ENCODE peak calls at places on chromosomes 2 and 18, in nine cellular contexts. V is breast epithelium, B is transverse colon, I is GM12891, F is sigmoid colon, C is K562, N is GM12892, U is stomach, O is H1. S is an unnamed sample.

GRCh38 chr2:196252408-196253114 is 81.2 kb upstream of the STK17B start:
- DNase-seq in N (no peak), O (no peak), V (no peak), F (no peak), U (no peak), I (no peak), B (no peak), C (no peak), S (no peak)

GRCh38 chr2:47724221-47724981 is 58.5 kb upstream of the MSH6 start:
- DNase-seq in F (no peak), N (no peak), U (no peak), I (no peak), O (no peak), B (peak), C (no peak), V (no peak), S (peak)

GRCh38 chr2:156436477-156437085 is 402 bp downstream of the GPD2 start:
- DNase-seq in O (no peak), V (no peak), I (no peak), C (no peak), B (peak), U (peak), F (no peak), N (peak), S (no peak)

GRCh38 chr2:168858146-168858545 is 32.1 kb downstream of the SPC25 start:
- DNase-seq in C (no peak), I (no peak), F (no peak), O (no peak), B (no peak), V (no peak), U (no peak), N (no peak), S (no peak)

GRCh38 chr2:143716527-143716926 is 587.3 kb downstream of the ARHGAP15 start:
- DNase-seq in C (no peak), B (no peak), O (no peak), U (no peak), I (no peak), V (no peak), F (no peak), N (no peak), S (no peak)

GRCh38 chr2:63926800-63927199 is 85.1 kb downstream of the UGP2 start:
- DNase-seq in I (no peak), N (no peak), C (no peak), V (no peak), F (no peak), B (no peak), O (no peak), U (no peak), S (no peak)

GRCh38 chr2:138087761-138088602 is 123.7 kb downstream of the HNMT start:
- DNase-seq in N (no peak), B (no peak), F (no peak), V (no peak), U (no peak), C (no peak), I (no peak), O (no peak), S (no peak)

GRCh38 chr2:231128541-231128940 is 3.7 kb upstream of the HTR2B start:
- DNase-seq in I (no peak), B (no peak), U (no peak), C (no peak), F (no peak), N (no peak), O (no peak), V (no peak), S (no peak)

GRCh38 chr2:66462196-66462825 is 27.4 kb downstream of the MEIS1 start:
- DNase-seq in C (no peak), F (no peak), N (no peak), V (no peak), B (no peak), U (no peak), I (no peak), O (no peak), S (no peak)

GRCh38 chr2:120384486-120385354 is 38.8 kb downstream of the INHBB start:
- DNase-seq in F (peak), O (no peak), V (no peak), U (no peak), B (no peak), I (no peak), C (no peak), N (no peak), S (peak)

GRCh38 chr2:238692562-238692961 is 155.3 kb upstream of the TWIST2 start:
- DNase-seq in B (no peak), I (no peak), N (no peak), F (no peak), O (no peak), U (no peak), C (no peak), V (no peak), S (no peak)

GRCh38 chr2:85577386-85578242 is at the start of gene VAMP8:
- DNase-seq in F (no peak), C (peak), B (peak), V (peak), I (no peak), U (peak), N (peak), O (peak), S (peak)
- TF ChIP-seq POLR2AphosphoS5 in F (no peak), C (peak), B (peak), V (no peak), I (peak), U (peak), N (peak), O (no peak), S (peak)

GRCh38 chr2:175167792-175168563 is at the start of gene ATF2:
- DNase-seq in N (peak), C (peak), V (peak), O (peak), I (peak), B (peak), F (peak), U (peak), S (peak)
- TF ChIP-seq POLR2A in N (peak), C (peak), V (peak), O (peak), I (peak), B (peak), F (peak), U (peak), S (peak)

DNA sequence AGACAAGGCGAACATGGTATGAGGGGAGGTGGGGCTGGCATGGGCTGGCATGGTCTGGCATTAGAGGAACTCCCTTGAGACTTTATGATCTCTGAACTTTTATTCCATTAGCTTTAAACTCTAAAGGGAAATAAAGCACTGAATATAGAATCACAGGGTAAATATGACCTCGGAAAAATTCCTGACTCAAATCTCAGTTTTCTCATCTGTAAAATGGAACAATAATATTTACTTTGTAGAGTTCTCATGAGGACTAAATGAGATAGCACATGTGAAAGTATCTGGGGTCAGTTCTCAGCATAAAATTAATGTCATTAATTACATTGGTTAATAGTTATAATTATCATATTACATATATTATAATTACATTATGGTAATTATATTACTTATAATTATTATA is 65.9 kb downstream of the ARHGAP25 start:
- DNase-seq in U (no peak), B (no peak), F (no peak), O (no peak), C (no peak), I (no peak), N (no peak), V (no peak), S (no peak)
- TF ChIP-seq POLR2AphosphoS5 in U (no peak), B (no peak), F (no peak), O (no peak), C (no peak), I (no peak), N (no peak), V (no peak), S (no peak)

GRCh38 chr18:63126134-63127067 is 193.2 kb downstream of the BCL2 start:
- DNase-seq in N (no peak), F (no peak), V (no peak), C (no peak), U (no peak), O (no peak), I (no peak), B (no peak), S (no peak)
- TF ChIP-seq POLR2A in N (no peak), F (no peak), V (no peak), C (no peak), U (no peak), O (no peak), I (no peak), B (no peak), S (no peak)

GRCh38 chr2:128581849-128582244 is 263.2 kb upstream of the HS6ST1 start:
- DNase-seq in U (no peak), B (no peak), N (no peak), C (no peak), V (no peak), I (no peak), O (no peak), F (no peak), S (no peak)

GRCh38 chr2:128585706-128586105 is 267.0 kb upstream of the HS6ST1 start:
- DNase-seq in C (no peak), I (no peak), O (no peak), B (no peak), F (no peak), U (peak), V (no peak), N (no peak), S (no peak)

GRCh38 chr2:128579825-128580224 is 261.2 kb upstream of the HS6ST1 start:
- DNase-seq in C (no peak), V (no peak), U (peak), O (no peak), B (no peak), F (no peak), N (no peak), I (no peak), S (no peak)

GRCh38 chr2:128580988-128581848 is 262.6 kb upstream of the HS6ST1 start:
- DNase-seq in F (peak), I (no peak), U (no peak), B (no peak), O (no peak), V (no peak), C (no peak), N (no peak), S (no peak)

GRCh38 chr2:128584296-128584900 is 265.7 kb upstream of the HS6ST1 start:
- DNase-seq in U (no peak), I (no peak), O (no peak), C (no peak), N (no peak), B (no peak), V (no peak), F (no peak), S (no peak)
- TF ChIP-seq POLR2AphosphoS5 in U (no peak), I (no peak), O (no peak), C (no peak), N (no peak), B (no peak), V (no peak), F (no peak), S (no peak)

GRCh38 chr2:28950941-28951630 is 30.0 kb upstream of the TOGARAM2 start:
- DNase-seq in B (no peak), F (no peak), O (no peak), U (no peak), I (no peak), V (no peak), C (no peak), N (no peak), S (no peak)

GRCh38 chr2:28949617-28950305 is 31.3 kb upstream of the TOGARAM2 start:
- DNase-seq in I (no peak), B (no peak), V (no peak), O (no peak), N (no peak), U (no peak), C (no peak), F (no peak), S (no peak)

GRCh38 chr2:28952806-28953190 is 28.3 kb upstream of the TOGARAM2 start:
- DNase-seq in F (no peak), C (no peak), O (no peak), V (no peak), N (no peak), B (no peak), U (no peak), I (no peak), S (no peak)

GRCh38 chr2:28949190-28949589 is 31.9 kb upstream of the TOGARAM2 start:
- DNase-seq in N (no peak), I (no peak), V (no peak), B (no peak), U (no peak), O (no peak), C (no peak), F (no peak), S (no peak)

GRCh38 chr2:28951910-28952805 is 28.9 kb upstream of the TOGARAM2 start:
- DNase-seq in B (no peak), I (no peak), C (no peak), N (no peak), F (peak), O (no peak), V (no peak), U (no peak), S (no peak)
- TF ChIP-seq POLR2A in B (no peak), I (no peak), C (no peak), N (no peak), F (no peak), O (no peak), V (no peak), U (no peak), S (no peak)

S was measured in spleen.